ENCODE peak calls at places on chromosomes 1 and 21, in five cellular contexts. N is GM23338, Y is SJSA1, K is fibroblast of lung, T is uterus. D is an unnamed sample. For H3K4me1, the result is how much of the 10 kb centered on the place peaks cover.

GRCh38 chr1:174114788-174115448 is 44.4 kb upstream of the RABGAP1L start:
- DNase-seq in T (no peak), N (peak), K (peak), Y (peak), D (peak)

GRCh38 chr1:237736372-237737029 is 154.2 kb downstream of the ZP4 start:
- DNase-seq in T (no peak), K (peak), Y (peak), N (peak), D (peak)

GRCh38 chr1:202713110-202713509 is 2.9 kb upstream of the SYT2 start:
- DNase-seq in T (no peak), K (no peak), N (no peak), Y (peak), D (no peak)

GRCh38 chr1:95012389-95012788 is 60.4 kb downstream of the ALG14 start:
- DNase-seq in Y (no peak), K (peak), N (no peak), T (no peak), D (no peak)

GRCh38 chr1:218872928-218873327 is 300.8 kb upstream of the LYPLAL1 start:
- DNase-seq in Y (no peak), T (no peak), K (no peak), N (no peak), D (no peak)

GRCh38 chr1:227929746-227930472 is 17.8 kb downstream of the WNT9A start:
- DNase-seq in N (no peak), K (no peak), T (no peak), Y (no peak), D (no peak)

GRCh38 chr1:3169621-3170356 is 100.8 kb downstream of the PRDM16 start:
- DNase-seq in K (no peak), Y (no peak), N (no peak), T (no peak), D (no peak)

GRCh38 chr1:200468264-200469001 is 58.6 kb upstream of the ZNF281 start:
- DNase-seq in K (no peak), N (no peak), Y (no peak), T (no peak), D (no peak)

GRCh38 chr1:175166746-175167145 is 25.8 kb downstream of the KIAA0040 start:
- DNase-seq in K (no peak), Y (no peak), T (no peak), N (no peak), D (no peak)

GRCh38 chr1:91611498-91611917 is 110.9 kb downstream of the CDC7 start:
- DNase-seq in T (no peak), Y (no peak), N (peak), K (no peak), D (peak)

GRCh38 chr1:232382671-232383070 is 247.3 kb downstream of the SIPA1L2 start:
- DNase-seq in Y (no peak), N (no peak), T (no peak), K (no peak), D (no peak)

GRCh38 chr21:36803051-36803709 is 104.3 kb downstream of the SIM2 start:
- DNase-seq in T (no peak), K (no peak), Y (no peak), N (no peak), D (no peak)

GRCh38 chr1:96472471-96472870 is 249.1 kb upstream of the PTBP2 start:
- DNase-seq in K (peak), N (no peak), Y (peak), T (no peak), D (no peak)

GRCh38 chr1:8061673-8062386 is 35.7 kb upstream of the ERRFI1 start:
- DNase-seq in T (no peak), N (no peak), Y (peak), K (peak), D (no peak)

GRCh38 chr1:175448467-175448866 is 255.9 kb upstream of the KIAA0040 start:
- DNase-seq in T (no peak), K (no peak), Y (no peak), N (no peak), D (no peak)

GRCh38 chr1:85228952-85229351 is 28.1 kb upstream of the SYDE2 start:
- DNase-seq in N (no peak), T (no peak), K (no peak), Y (no peak), D (no peak)

GRCh38 chr1:85229574-85230097 is 28.8 kb upstream of the SYDE2 start:
- DNase-seq in T (no peak), N (no peak), K (no peak), Y (no peak), D (no peak)

GRCh38 chr1:85223334-85223733 is 22.5 kb upstream of the SYDE2 start:
- DNase-seq in K (no peak), Y (no peak), N (no peak), T (no peak), D (no peak)

GRCh38 chr1:85224734-85225623 is 24.2 kb upstream of the SYDE2 start:
- DNase-seq in N (peak), K (peak), Y (no peak), T (no peak), D (peak)

DNA sequence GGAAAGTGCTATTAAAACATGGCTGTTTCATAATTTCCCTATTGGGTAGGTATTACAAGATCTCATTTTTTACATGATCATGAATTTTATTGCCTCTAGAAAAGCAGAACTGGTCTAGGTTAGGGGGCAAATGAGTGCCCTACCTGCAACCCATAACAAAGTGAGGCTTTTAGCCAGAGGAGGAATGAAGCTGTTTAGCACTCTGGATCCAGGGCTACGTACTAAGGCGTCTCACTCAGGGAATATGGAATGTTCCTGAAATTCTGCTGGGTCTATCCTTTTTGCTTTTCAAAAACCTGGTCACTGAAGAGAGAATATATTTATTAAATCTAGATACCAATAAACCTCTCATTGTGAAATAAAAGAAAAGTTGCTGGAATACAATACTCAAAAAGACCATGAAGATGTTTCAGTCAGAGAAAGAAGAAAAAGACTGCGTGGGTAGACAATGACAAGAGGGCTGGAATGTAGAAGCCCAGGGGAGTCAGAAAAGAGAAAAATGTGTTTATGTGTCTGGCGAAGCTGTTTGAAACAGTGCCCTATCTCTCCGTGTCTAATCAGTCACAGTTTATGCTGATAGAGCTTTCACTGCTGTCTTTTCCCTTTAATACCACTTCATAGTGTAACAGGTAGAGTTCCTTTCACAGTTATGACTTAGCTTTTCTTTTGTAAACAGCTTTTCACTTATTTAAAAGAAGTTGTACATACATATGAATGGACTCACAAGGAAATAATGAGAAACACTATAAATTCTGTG is 25.0 kb upstream of the SYDE2 start:
- DNase-seq in Y (no peak), T (no peak), K (no peak), N (peak), D (no peak)
- H3K4me1 ChIP-seq in Y (under half), T (under half), K (under half), N (under half), D (under half)

GRCh38 chr1:53581476-53581875 is 122.3 kb downstream of the DMRTB1 start:
- DNase-seq in K (no peak), Y (no peak), T (no peak), N (no peak), D (peak)

GRCh38 chr1:53578358-53578757 is 119.2 kb downstream of the DMRTB1 start:
- DNase-seq in Y (no peak), N (no peak), K (no peak), T (no peak), D (no peak)

GRCh38 chr1:53580739-53581475 is 121.7 kb downstream of the DMRTB1 start:
- DNase-seq in N (no peak), T (no peak), Y (no peak), K (no peak), D (no peak)

GRCh38 chr1:53579221-53580008 is 120.2 kb downstream of the DMRTB1 start:
- DNase-seq in K (no peak), Y (no peak), N (no peak), T (no peak), D (peak)

DNA sequence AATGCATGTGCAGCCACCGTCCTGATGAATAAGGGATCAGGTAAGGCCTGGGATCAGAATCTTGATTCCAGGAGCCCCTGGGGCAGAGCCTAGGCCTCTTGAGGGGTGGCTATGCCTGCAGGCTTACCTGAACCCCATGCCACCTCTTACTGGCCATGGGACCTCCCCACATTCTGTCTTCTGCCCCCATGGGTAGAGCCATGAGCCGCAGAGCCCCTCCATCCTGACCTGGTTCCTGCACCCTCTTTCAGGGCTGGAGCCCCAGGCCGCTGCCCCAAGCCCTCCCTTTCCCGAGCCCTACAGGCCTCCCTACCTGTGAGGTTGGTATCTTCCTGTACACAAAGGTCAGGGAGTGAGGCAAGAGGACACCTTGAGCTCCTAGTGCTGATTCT is 120.8 kb downstream of the DMRTB1 start:
- DNase-seq in T (peak), K (no peak), Y (no peak), N (no peak), D (peak)
- H3K27ac ChIP-seq in T (no peak), K (no peak), Y (no peak), N (no peak), D (no peak)

GRCh38 chr1:16147615-16147926 is 8.3 kb downstream of the EPHA2 start:
- DNase-seq in N (no peak), K (no peak), T (no peak), Y (no peak), D (no peak)
- H3K4me1 ChIP-seq in N (half or more), K (half or more), T (under half), Y (half or more), D (half or more)

GRCh38 chr1:216190438-216190837 is 232.8 kb downstream of the USH2A start:
- DNase-seq in T (no peak), N (no peak), K (no peak), Y (no peak), D (no peak)

GRCh38 chr1:216184281-216184680 is 239.0 kb downstream of the USH2A start:
- DNase-seq in K (peak), T (no peak), Y (no peak), N (no peak), D (no peak)

GRCh38 chr1:216186131-216186530 is 237.1 kb downstream of the USH2A start:
- DNase-seq in K (no peak), N (no peak), Y (no peak), T (no peak), D (no peak)

GRCh38 chr1:216183427-216183826 is 239.8 kb downstream of the USH2A start:
- DNase-seq in K (peak), Y (no peak), N (no peak), T (no peak), D (no peak)

DNA sequence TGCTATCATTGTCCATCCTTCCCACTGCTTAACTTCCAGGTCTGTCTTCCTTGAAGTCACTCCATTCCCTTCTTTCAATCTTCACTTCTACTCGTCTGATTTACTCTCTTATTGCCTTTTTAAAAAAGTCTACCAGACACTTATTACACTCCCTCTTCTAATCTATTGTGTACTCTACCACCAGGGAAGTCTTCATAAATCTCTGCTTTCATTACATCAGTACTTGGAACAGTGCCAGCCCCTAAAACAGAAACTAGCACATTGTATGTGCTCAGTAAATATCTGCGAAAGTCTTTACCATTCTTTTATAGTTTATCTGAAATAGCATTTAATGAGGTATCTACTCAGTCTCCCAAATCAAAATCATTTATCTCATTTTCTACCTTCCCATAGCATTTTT is 236.4 kb downstream of the USH2A start:
- DNase-seq in T (no peak), N (no peak), Y (no peak), K (peak), D (no peak)
- H3K27ac ChIP-seq in T (no peak), N (no peak), Y (no peak), K (no peak), D (no peak)

GRCh38 chr1:35559317-35559944 is 1.8 kb downstream of the NCDN start:
- DNase-seq in T (no peak), Y (no peak), N (no peak), K (no peak), D (no peak)

GRCh38 chr1:35560256-35561225 is 2.9 kb downstream of the NCDN start:
- DNase-seq in T (peak), N (no peak), K (no peak), Y (no peak), D (no peak)

GRCh38 chr1:35557611-35558373 is at the start of gene NCDN:
- DNase-seq in N (peak), T (peak), Y (peak), K (peak), D (peak)

GRCh38 chr1:35557118-35557610 is at the start of gene KIAA0319L:
- DNase-seq in K (no peak), T (peak), N (peak), Y (peak), D (peak)

DNA sequence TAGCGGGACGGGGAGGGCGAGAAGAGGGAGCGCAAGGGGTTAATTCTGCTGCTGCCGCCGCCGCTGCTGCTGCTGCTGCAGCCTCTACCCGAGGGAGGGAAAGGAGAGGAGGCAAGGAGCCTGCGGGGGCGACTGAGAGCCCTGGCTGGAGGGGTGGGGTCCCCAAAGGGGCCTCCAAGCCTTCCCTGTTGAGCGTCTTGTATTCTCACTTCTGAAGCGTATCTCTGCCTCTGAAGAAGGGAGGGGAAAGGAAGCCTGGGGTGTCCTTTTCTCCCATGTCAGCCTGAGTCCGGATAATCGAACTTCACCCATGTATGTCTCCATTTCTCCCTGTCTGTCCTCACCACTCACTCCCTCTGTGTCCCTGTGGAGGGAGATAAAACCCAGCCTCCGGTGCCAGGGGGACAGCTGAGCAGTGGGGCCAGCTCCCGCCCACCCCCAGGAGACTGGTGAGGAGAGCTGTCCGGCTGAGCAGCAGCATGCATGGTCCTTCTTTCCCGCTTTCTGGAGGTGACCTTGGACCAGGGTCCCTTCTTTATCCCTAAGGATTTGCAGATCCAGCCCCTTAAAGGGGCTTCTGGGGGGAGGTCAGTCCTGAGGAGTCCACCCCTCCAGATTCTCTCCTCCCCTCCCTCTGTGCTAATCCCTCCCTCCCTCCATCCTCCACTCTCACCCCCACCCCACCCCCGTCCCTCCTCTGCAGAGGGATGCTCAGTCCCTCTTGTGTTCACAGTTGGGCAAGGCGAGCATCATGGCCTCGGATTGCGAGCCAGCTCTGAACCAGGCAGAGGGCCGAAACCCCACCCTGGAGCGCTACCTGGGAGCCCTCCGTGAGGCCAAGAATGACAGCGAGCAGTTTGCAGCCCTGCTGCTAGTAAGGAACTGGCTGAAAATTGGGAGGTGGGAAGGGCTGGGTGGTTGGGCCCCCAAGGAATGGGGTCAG is 1.0 kb downstream of the NCDN start:
- DNase-seq in Y (peak), K (no peak), T (no peak), N (peak), D (peak)
- H3K4me1 ChIP-seq in Y (under half), K (under half), T (under half), N (under half), D (under half)

DNA sequence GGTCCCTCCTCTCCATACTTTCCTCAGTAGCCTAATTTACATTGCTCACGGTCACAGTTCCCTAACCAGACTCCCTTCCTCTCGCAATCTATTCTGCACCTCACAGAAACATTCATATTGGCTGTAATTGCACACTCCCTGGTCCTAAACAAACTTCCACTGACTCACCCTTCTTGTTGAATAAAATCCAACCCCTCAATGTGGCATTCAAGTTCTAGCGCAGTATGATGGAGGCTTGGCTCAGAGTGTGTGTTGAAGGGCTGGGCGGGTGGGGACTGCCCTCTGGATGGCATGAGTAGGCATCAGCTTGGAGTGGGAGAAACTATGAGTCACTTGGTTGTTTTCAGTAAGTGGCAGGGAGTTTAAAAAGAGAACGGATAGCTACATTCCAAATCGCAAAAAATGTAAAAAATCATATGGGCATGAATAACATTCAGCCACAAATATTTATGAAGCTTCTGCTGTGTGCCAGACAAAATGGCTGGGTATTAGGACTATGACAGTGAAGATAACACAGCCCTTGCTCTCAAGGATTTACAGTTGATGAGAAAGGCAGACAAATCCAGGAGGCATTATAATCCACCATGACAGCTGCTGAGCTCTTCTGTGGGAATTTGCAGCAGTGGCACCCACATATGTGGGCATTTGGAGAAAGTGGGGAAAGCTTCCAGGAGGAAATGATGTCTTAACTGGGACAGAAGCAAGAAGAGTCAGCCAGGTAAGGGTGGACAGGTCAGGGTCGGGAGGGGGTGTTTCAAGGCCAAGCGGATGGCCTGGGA is 42.2 kb upstream of the LYST start:
- DNase-seq in T (no peak), K (peak), N (no peak), Y (peak), D (no peak)
- H3K27ac ChIP-seq in T (no peak), K (peak), N (no peak), Y (peak), D (no peak)

DNA sequence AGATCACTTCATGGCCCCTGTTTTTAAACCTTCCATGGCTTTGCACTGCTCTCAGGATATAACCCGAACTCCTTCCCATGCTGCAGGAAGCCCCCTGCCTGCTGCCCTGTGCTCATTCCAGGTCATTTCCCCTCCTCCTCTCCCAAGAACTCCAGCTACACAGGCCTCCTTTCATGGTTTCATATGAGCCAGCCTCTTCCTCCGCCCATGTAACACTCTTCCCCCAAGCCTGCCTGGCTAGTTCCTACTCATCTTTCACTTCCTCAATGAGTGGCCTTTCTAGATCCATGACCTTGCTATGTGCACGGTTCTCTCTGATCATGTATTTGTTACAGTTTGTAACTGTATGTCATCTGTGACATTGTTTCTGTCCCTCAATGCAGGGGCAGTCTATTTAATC is 3.1 kb upstream of the NCF2 start:
- DNase-seq in N (no peak), Y (no peak), K (no peak), T (no peak), D (no peak)
- H3K4me1 ChIP-seq in N (under half), Y (under half), K (under half), T (under half), D (under half)

GRCh38 chr21:43764576-43765495 is 11.3 kb downstream of the CSTB start:
- DNase-seq in T (no peak), N (no peak), Y (no peak), K (peak), D (no peak)
- H3K27ac ChIP-seq in T (no peak), N (no peak), Y (no peak), K (no peak), D (no peak)

D was measured in endodermal cell.